ENCODE peak calls at places on chromosome 4, in four cellular contexts. D is Peyer's patch, F is left lung, I is cardiac muscle cell. C is an unnamed sample.

GRCh38 chr4:20297246-20297645 is 45.5 kb downstream of the SLIT2 start:
- DNase-seq in F (no peak), D (no peak), I (peak), C (no peak)

GRCh38 chr4:89704651-89705395 is 132.1 kb downstream of the SNCA start:
- DNase-seq in F (no peak), D (no peak), I (no peak), C (no peak)

GRCh38 chr4:78137538-78137937 is 80.4 kb downstream of the FRAS1 start:
- DNase-seq in F (no peak), D (no peak), I (no peak), C (no peak)

GRCh38 chr4:163548481-163549243 is 54.2 kb downstream of the TMA16 start:
- DNase-seq in F (no peak), D (no peak), I (peak), C (peak)

GRCh38 chr4:118888666-118889312 is at the start of gene SYNPO2:
- DNase-seq in I (peak), F (peak), D (peak), C (peak)

GRCh38 chr4:1194028-1194900 is 21.9 kb upstream of the SPON2 start:
- DNase-seq in I (peak), F (peak), D (peak), C (no peak)

GRCh38 chr4:26377352-26378311 is 56.8 kb downstream of the RBPJ start:
- DNase-seq in F (no peak), I (no peak), D (no peak), C (no peak)

GRCh38 chr4:114599231-114600065 is 841 bp downstream of the UGT8 start:
- DNase-seq in D (peak), I (no peak), F (peak), C (no peak)

GRCh38 chr4:13240066-13240465 is 244.1 kb downstream of the RAB28 start:
- DNase-seq in F (no peak), D (no peak), I (no peak), C (no peak)

GRCh38 chr4:1731180-1731579 is 9.9 kb downstream of the TACC3 start:
- DNase-seq in I (no peak), F (no peak), D (no peak), C (no peak)

GRCh38 chr4:107997001-107997788 is 7.5 kb downstream of the HADH start:
- DNase-seq in I (no peak), F (no peak), D (no peak), C (no peak)

GRCh38 chr4:55758081-55758480 is 61.5 kb upstream of the EXOC1L start:
- DNase-seq in I (no peak), D (no peak), F (no peak), C (no peak)

GRCh38 chr4:107740950-107741701 is 21.1 kb upstream of the PAPSS1 start:
- DNase-seq in I (peak), D (no peak), F (no peak), C (no peak)

GRCh38 chr4:115851918-115852766 is 738.7 kb upstream of the NDST4 start:
- DNase-seq in I (no peak), F (no peak), D (peak), C (no peak)

GRCh38 chr4:3227878-3228675 is 20.9 kb upstream of the MSANTD1 start:
- DNase-seq in D (no peak), F (peak), I (no peak), C (no peak)

GRCh38 chr4:95548738-95549245 is at the start of gene UNC5C:
- DNase-seq in F (peak), D (peak), I (peak), C (no peak)

GRCh38 chr4:40173470-40173875 is 23.4 kb upstream of the RHOH start:
- DNase-seq in F (no peak), I (peak), D (no peak), C (no peak)

GRCh38 chr4:48127231-48127881 is 6.7 kb downstream of the TXK start:
- DNase-seq in F (no peak), I (peak), D (no peak), C (no peak)

GRCh38 chr4:151202851-151203455 is 74.0 kb upstream of the PRSS48 start:
- DNase-seq in F (no peak), I (peak), D (no peak), C (no peak)

GRCh38 chr4:150160473-150160872 is 82.2 kb downstream of the DCLK2 start:
- DNase-seq in F (no peak), I (peak), D (no peak), C (no peak)

GRCh38 chr4:112099701-112100289 is 45.5 kb upstream of the FAM241A start:
- DNase-seq in D (no peak), I (peak), F (no peak), C (peak)

GRCh38 chr4:87908341-87908740 is 67.2 kb upstream of the SPP1 start:
- DNase-seq in D (no peak), I (no peak), F (no peak), C (no peak)

GRCh38 chr4:87910795-87911194 is 64.7 kb upstream of the SPP1 start:
- DNase-seq in F (no peak), I (no peak), D (no peak), C (no peak)

GRCh38 chr4:87913871-87914270 is 61.6 kb upstream of the SPP1 start:
- DNase-seq in D (no peak), F (no peak), I (no peak), C (no peak)

GRCh38 chr4:87912164-87913004 is 63.1 kb upstream of the SPP1 start:
- DNase-seq in I (peak), D (no peak), F (no peak), C (no peak)

DNA sequence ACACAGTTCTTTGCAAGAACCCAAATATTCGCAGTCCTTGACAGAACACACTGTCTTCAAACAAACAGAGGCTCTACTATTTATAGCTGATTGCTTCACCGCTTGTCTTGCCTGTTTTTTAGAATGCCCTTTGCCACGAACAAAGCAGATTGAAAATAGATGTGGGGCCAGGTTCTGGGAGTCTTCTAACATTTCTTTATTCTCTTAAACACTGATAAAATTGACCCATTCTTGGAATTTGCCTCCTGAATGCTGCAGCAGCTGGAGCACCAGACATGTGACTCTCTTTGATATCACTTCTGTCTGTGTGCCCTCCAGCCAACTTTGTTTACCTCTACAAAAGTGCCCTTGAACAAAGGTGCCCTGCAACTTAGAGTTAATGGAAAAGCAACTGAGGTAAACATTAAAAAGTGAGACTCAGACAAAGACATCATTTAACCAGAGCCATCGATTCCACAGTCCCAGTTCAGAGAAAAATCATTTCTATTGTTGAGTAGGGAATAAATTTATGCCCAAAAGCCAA is 64.2 kb upstream of the SPP1 start:
- DNase-seq in D (no peak), I (peak), F (no peak), C (no peak)
- H3K27ac ChIP-seq in D (no peak), I (peak), F (no peak), C (no peak)

DNA sequence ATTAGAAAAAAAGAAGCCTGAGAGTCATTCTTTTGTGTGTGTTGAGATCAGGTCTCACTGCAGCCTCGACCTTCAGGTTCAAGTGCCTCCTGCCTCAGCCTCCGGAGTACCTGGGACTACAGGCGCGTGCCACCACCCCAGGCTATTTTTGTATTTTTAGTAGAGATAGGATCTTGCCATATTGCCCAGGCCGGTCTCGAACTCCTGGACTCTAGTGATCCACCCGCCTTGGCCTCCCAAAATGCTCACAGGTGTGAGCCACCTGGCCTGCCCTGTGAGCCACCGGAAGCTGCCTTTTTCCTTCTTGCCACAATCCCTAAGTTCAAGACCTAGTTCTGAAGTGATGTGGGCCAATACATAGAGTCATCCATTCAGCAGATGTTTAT is 445 bp upstream of the CTSO start:
- DNase-seq in D (peak), F (peak), I (no peak), C (no peak)
- H3K27ac ChIP-seq in D (peak), F (peak), I (no peak), C (peak)

GRCh38 chr4:73730292-73730691 is 10.1 kb upstream of the CXCL8 start:
- DNase-seq in F (no peak), I (no peak), D (no peak), C (no peak)

GRCh38 chr4:73729534-73730165 is 10.7 kb upstream of the CXCL8 start:
- DNase-seq in D (peak), F (no peak), I (peak), C (no peak)

GRCh38 chr4:73732759-73733431 is 7.5 kb upstream of the CXCL8 start:
- DNase-seq in F (no peak), D (no peak), I (peak), C (no peak)

GRCh38 chr4:73731968-73732610 is 8.3 kb upstream of the CXCL8 start:
- DNase-seq in F (no peak), I (no peak), D (no peak), C (no peak)

DNA sequence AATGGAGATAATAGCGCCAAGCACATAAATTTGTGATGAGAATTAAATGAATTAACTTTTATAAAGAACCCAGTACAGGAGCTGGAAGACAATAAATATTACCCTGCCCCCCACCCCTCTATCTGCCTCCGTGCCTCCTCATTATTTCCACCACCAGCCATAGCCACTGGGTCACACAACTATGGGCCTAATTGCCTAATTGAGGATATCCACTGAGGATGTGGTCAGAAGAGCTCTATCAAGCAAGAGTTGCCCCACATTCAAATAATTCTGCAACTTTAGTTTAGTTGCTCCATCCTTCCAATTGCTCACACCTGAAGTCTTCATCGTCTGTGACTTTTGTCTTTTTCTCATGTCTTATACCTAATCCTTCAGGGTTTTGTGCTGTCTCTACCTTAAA is 9.5 kb upstream of the CXCL8 start:
- DNase-seq in D (no peak), I (no peak), F (no peak), C (no peak)
- H3K27ac ChIP-seq in D (no peak), I (no peak), F (peak), C (no peak)

DNA sequence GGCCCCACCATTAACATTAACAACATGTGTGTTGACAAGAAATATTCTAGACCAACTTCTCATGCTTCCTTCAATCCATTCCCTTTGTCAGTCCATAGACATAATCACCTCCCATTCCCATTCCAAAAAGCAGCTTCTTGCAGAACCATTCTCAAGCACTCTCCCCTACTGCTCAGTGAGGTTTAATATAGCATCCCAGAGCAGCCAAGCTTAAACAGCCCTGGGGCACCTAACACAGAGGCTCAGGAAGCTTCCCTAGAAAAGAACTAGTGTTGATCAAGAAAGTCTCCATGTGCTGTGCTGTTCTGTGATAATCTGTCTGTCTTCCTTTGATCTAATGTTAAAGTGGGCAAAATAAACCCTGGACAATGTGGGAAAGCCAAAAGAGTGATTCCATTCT is 174.2 kb upstream of the NOCT start:
- DNase-seq in D (no peak), I (no peak), F (no peak), C (no peak)
- H3K27ac ChIP-seq in D (no peak), I (no peak), F (no peak), C (no peak)

DNA sequence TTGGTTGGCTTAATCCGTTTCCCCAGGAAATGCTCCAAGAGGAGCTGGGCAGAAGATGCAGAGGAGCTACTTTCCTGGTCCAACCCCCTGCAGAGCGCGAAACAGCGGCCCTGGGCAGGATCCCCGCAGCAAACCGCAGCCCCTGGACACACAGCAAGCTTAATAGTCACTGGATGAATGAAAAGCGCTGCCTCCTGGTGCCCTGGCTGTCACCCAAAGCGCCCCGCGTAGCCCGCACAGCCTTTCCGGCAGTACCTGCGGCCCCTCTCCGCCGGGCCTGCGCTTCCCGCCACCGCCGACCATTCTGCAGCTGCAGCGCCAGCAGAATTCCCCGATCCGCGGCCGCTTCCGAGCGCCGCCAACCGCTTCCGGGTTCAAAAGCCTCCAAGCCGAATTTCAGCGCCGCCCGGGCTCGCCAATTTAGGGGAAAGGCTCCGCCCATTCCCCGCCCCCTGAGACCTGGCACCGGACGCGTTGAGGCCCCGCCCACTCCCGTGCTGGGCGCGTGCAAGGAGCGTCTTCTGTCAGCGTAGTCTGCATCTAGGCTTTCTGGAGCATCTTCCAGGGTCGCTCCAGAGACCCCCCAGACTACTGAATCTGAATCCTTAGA is at the start of gene HPF1:
- DNase-seq in I (peak), D (peak), F (peak), C (peak)
- H3K27ac ChIP-seq in I (peak), D (peak), F (peak), C (peak)

GRCh38 chr4:92263575-92263974 is 40.2 kb upstream of the GRID2 start:
- DNase-seq in D (no peak), I (no peak), F (no peak), C (no peak)

GRCh38 chr4:92261256-92261655 is 42.5 kb upstream of the GRID2 start:
- DNase-seq in D (no peak), I (no peak), F (no peak), C (no peak)

GRCh38 chr4:92264163-92264562 is 39.6 kb upstream of the GRID2 start:
- DNase-seq in D (no peak), I (no peak), F (no peak), C (no peak)

GRCh38 chr4:92263010-92263409 is 40.8 kb upstream of the GRID2 start:
- DNase-seq in D (no peak), F (no peak), I (no peak), C (no peak)

GRCh38 chr4:92262371-92262770 is 41.4 kb upstream of the GRID2 start:
- DNase-seq in D (no peak), I (no peak), F (no peak), C (no peak)
- H3K27ac ChIP-seq in D (no peak), I (no peak), F (no peak), C (no peak)

GRCh38 chr4:169256856-169257756 is 13.7 kb downstream of the SH3RF1 start:
- DNase-seq in F (no peak), D (no peak), I (peak), C (no peak)
- H3K27ac ChIP-seq in F (peak), D (no peak), I (no peak), C (no peak)

DNA sequence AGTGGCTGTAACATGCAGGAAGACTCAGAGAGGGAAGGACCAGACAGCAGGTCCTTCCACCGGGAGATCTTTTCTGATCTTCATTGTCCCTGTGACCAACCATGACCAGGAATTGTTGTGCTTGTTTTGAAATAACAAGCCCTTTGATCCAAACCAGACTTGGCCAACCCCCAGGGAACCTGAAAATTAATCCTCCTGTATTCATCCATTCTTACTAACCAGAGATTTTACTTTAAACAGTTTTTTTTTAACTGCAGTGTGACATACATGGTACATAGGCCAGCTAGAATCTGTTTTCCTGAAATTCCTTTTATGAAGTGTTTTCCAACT is 4.0 kb downstream of the WFS1 start:
- DNase-seq in D (no peak), F (no peak), I (no peak), C (no peak)
- H3K27ac ChIP-seq in D (no peak), F (peak), I (no peak), C (no peak)

GRCh38 chr4:8847764-8848163 is 23.9 kb downstream of the HMX1 start:
- DNase-seq in F (peak), I (no peak), D (peak), C (no peak)
- H3K27ac ChIP-seq in F (no peak), I (no peak), D (no peak), C (no peak)

GRCh38 chr4:147927377-147928137 is 195.7 kb downstream of the ARHGAP10 start:
- DNase-seq in F (no peak), I (no peak), D (no peak), C (no peak)
- H3K27ac ChIP-seq in F (no peak), I (no peak), D (no peak), C (no peak)